ENCODE peak calls at places on chromosomes 16 and 17, in four cellular contexts. N, Z, E and M are unnamed samples.

GRCh38 chr16:90083139-90083538 is 6.0 kb upstream of the PRDM7 start:
- DNase-seq in Z (no peak), N (no peak), E (no peak), M (no peak)

GRCh38 chr17:39359994-39360393 is 41.4 kb downstream of the FBXL20 start:
- DNase-seq in Z (no peak), N (no peak), E (no peak), M (no peak)

GRCh38 chr17:494601-495195 is 142.1 kb upstream of the RPH3AL start:
- DNase-seq in N (no peak), E (no peak), Z (no peak), M (no peak)

GRCh38 chr17:67221062-67221998 is 23.7 kb downstream of the HELZ start:
- DNase-seq in E (peak), Z (no peak), N (no peak), M (peak)

GRCh38 chr17:28227278-28228108 is 91.5 kb upstream of the TMEM97 start:
- DNase-seq in Z (peak), N (peak), E (no peak), M (peak)

GRCh38 chr17:36598951-36599401 is 2.4 kb upstream of the MRM1 start:
- DNase-seq in E (no peak), N (no peak), Z (no peak), M (no peak)

GRCh38 chr16:1006781-1007180 is 25.2 kb downstream of the SOX8 start:
- DNase-seq in N (no peak), E (no peak), Z (no peak), M (no peak)

GRCh38 chr17:21297026-21297520 is 12.6 kb downstream of the MAP2K3 start:
- DNase-seq in E (no peak), N (no peak), Z (no peak), M (no peak)

GRCh38 chr17:35082073-35082657 is 18.7 kb upstream of the RFFL start:
- DNase-seq in N (no peak), E (peak), Z (no peak), M (no peak)

GRCh38 chr17:32117399-32117798 is 24.9 kb upstream of the RHOT1 start:
- DNase-seq in N (no peak), Z (peak), E (no peak), M (no peak)

GRCh38 chr17:10739341-10739905 is 9.6 kb upstream of the TMEM220 start:
- DNase-seq in Z (no peak), N (peak), E (no peak), M (no peak)

GRCh38 chr17:79192503-79193500 is 118.2 kb downstream of the ENGASE start:
- DNase-seq in E (peak), N (peak), Z (peak), M (peak)

GRCh38 chr16:48637039-48637438 is 27.1 kb upstream of the N4BP1 start:
- DNase-seq in N (no peak), Z (no peak), E (no peak), M (no peak)

GRCh38 chr17:77315551-77316190 is 174.9 kb downstream of the SEC14L1 start:
- DNase-seq in N (no peak), E (no peak), Z (no peak), M (peak)

GRCh38 chr16:53545433-53545832 is 42.4 kb upstream of the AKTIP start:
- DNase-seq in N (no peak), E (no peak), Z (no peak), M (no peak)

GRCh38 chr17:30378797-30379302 is at the start of gene CPD:
- DNase-seq in Z (peak), E (peak), N (peak), M (peak)

GRCh38 chr17:73452056-73452455 is 140.3 kb upstream of the CDC42EP4 start:
- DNase-seq in N (no peak), Z (no peak), E (no peak), M (no peak)

GRCh38 chr17:16878547-16879100 is 93.3 kb downstream of the TNFRSF13B start:
- DNase-seq in N (peak), Z (no peak), E (no peak), M (no peak)

GRCh38 chr17:40150215-40150614 is 9.9 kb downstream of the CASC3 start:
- DNase-seq in E (no peak), N (no peak), Z (no peak), M (no peak)

GRCh38 chr17:72416054-72416691 is 295.4 kb downstream of the SOX9 start:
- DNase-seq in E (no peak), N (no peak), Z (no peak), M (no peak)

GRCh38 chr17:17167356-17167755 is 38.8 kb downstream of the PLD6 start:
- DNase-seq in E (no peak), Z (no peak), N (no peak), M (no peak)

GRCh38 chr17:78923660-78924453 is 1.3 kb downstream of the TIMP2 start:
- DNase-seq in Z (peak), N (peak), E (no peak), M (peak)

GRCh38 chr16:897200-897543 is 73.6 kb downstream of the LMF1 start:
- DNase-seq in N (no peak), E (no peak), Z (no peak), M (no peak)

GRCh38 chr17:21239680-21240374 is 13.4 kb downstream of the NATD1 start:
- DNase-seq in Z (peak), E (peak), N (peak), M (peak)

GRCh38 chr17:83084214-83084613 is 4.8 kb downstream of the METRNL start:
- DNase-seq in Z (no peak), N (no peak), E (no peak), M (no peak)

GRCh38 chr17:80229011-80229410 is 8.8 kb downstream of the SLC26A11 start:
- DNase-seq in N (no peak), E (no peak), Z (no peak), M (no peak)

GRCh38 chr17:28467456-28468025 is 5.9 kb upstream of the SLC13A2 start:
- DNase-seq in E (peak), Z (no peak), N (no peak), M (no peak)

GRCh38 chr16:70157477-70158260 is 15.9 kb upstream of the CLEC18C start:
- DNase-seq in E (no peak), Z (no peak), N (no peak), M (no peak)

GRCh38 chr17:62941358-62941991 is 24.6 kb upstream of the TANC2 start:
- DNase-seq in N (no peak), Z (no peak), E (no peak), M (no peak)

GRCh38 chr17:57902117-57902799 is 52.4 kb upstream of the MRPS23 start:
- DNase-seq in E (no peak), N (no peak), Z (no peak), M (no peak)

GRCh38 chr17:57905875-57906455 is 49.2 kb downstream of the CUEDC1 start:
- DNase-seq in N (no peak), Z (no peak), E (no peak), M (no peak)

GRCh38 chr17:57902800-57903759 is 52.1 kb downstream of the CUEDC1 start:
- DNase-seq in Z (no peak), E (peak), N (no peak), M (no peak)

GRCh38 chr17:57900991-57901743 is 51.3 kb upstream of the MRPS23 start:
- DNase-seq in N (no peak), Z (no peak), E (no peak), M (no peak)

GRCh38 chr17:57903961-57904360 is 51.3 kb downstream of the CUEDC1 start:
- DNase-seq in Z (no peak), N (no peak), E (no peak), M (no peak)
- H3K56ac ChIP-seq in Z (no peak), N (no peak), E (no peak), M (no peak)

GRCh38 chr16:2852003-2852730 is 5.8 kb downstream of the PRSS22 start:
- DNase-seq in Z (no peak), N (no peak), E (no peak), M (no peak)
- H4K5ac ChIP-seq in Z (no peak), N (no peak), E (no peak), M (no peak)

DNA sequence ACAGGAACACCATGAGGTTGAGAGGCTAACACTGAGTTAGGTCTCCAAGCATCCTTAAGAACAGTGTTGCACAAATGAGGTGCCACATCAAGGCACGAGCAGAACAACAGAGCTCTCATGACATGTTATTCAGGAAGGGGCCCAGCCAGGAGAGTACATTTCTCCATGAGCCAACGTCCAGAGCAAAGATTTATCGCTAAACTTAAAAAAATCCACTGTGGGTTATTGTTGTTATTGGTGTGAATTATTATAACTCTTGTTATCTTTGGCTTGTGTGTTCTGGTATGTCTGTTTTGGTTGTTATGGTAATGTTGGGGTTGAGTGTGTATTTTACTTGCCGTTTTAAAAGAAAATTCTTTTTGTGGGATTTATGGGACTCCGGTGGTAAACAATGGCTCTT is 68.9 kb upstream of the MSI2 start:
- DNase-seq in N (no peak), Z (no peak), E (no peak), M (no peak)
- H3K56ac ChIP-seq in N (no peak), Z (no peak), E (no peak), M (no peak)

DNA sequence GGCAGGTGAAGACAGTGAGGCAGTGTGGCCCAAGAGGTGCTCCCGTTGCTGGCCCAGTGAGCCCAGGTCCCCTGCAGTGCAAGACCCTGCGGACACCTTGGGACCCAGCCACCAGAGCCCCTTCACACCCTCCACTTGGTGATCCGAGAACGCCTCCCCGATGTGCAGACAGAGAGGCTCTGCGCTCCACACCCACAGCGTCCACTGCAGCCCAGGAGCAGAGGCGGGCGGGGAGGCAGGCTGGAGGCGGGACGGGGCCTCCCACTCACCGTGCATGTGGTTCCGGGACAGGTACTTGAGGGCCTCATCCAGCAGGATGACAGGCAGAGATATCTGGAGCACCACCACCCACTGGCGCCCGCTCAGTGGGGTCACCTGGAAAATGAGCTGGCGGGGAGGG is 12.1 kb upstream of the P2RX1 start:
- DNase-seq in Z (no peak), E (no peak), N (peak), M (no peak)
- H4K5ac ChIP-seq in Z (no peak), E (no peak), N (no peak), M (no peak)

GRCh38 chr16:86075839-86076440 is 177.0 kb downstream of the IRF8 start:
- DNase-seq in Z (no peak), E (no peak), N (peak), M (no peak)

GRCh38 chr16:86077243-86077940 is 178.4 kb downstream of the IRF8 start:
- DNase-seq in E (no peak), N (peak), Z (no peak), M (no peak)

GRCh38 chr16:86075488-86075785 is 176.5 kb downstream of the IRF8 start:
- DNase-seq in N (peak), Z (no peak), E (peak), M (no peak)

GRCh38 chr16:86078121-86078600 is 179.2 kb downstream of the IRF8 start:
- DNase-seq in Z (no peak), E (no peak), N (peak), M (no peak)

GRCh38 chr16:86076606-86077005 is 177.6 kb downstream of the IRF8 start:
- DNase-seq in E (no peak), N (no peak), Z (no peak), M (no peak)
- H3K56ac ChIP-seq in E (no peak), N (no peak), Z (no peak), M (no peak)

GRCh38 chr16:23276821-23277220 is 25.3 kb upstream of the SCNN1B start:
- DNase-seq in N (no peak), Z (no peak), E (no peak), M (no peak)

GRCh38 chr16:23269248-23270091 is 32.6 kb upstream of the SCNN1B start:
- DNase-seq in N (no peak), E (no peak), Z (no peak), M (peak)

GRCh38 chr16:23270654-23271053 is 31.4 kb upstream of the SCNN1B start:
- DNase-seq in N (no peak), Z (no peak), E (no peak), M (no peak)

GRCh38 chr16:23278031-23278430 is 24.1 kb upstream of the SCNN1B start:
- DNase-seq in N (no peak), Z (no peak), E (no peak), M (no peak)

DNA sequence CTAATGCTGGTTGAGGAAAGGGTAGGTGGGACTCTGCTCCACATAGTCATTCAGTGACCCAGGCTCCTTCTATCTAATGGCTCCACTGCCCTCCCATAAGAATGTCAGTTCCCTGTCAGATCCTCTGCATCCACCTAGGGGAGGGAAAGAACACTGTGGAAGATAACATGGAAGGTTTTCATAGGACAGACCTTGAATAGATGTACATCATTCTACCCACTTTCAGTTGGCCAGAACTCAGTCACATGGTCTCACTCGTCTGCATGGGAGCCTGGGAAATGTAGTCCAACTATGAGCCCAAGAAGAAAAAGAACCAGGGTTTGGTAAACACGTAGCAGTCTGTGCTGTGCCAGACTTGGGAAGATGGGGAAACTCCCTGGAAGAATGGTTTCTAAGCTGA is 27.1 kb upstream of the SCNN1B start:
- DNase-seq in N (peak), E (no peak), Z (no peak), M (peak)
- H4K5ac ChIP-seq in N (no peak), E (no peak), Z (no peak), M (no peak)

DNA sequence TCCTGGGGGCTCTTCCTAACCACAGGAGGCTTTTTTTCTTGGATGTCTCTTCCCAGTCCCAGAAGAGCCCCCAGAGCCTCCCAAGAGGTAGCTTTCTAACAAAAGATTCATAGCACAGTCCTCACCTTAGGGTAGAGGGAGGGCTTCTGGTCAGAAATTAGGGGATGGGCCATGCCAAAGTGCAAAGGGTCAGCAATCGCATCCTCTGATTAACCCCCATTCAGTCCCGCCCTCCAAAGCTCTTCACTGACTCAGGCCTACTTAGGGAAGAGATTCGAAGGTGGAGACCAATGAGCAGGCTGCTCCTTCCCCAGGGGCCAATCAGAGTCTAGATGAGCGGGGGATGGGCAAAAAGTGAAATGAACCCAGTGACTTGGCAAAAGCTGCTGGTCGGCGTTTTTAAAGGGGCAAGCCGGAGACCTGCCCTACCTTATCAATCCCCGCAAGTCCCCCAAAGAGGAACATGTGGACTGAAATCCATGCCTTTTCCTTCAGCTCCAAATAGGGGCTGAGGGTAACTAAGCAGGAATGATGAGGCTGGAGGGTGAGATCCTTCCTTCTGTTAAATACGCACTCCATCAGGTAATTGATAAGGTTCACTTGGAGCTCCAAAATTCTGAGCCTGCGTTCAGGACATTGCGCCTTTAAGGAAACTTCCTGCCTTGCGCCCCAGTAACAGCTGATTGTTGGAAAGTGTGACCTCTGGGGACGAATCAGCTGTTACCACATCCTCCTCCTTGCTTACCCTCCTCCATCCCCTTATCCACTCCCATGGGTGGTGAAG is 6.9 kb upstream of the TLCD2 start:
- DNase-seq in Z (peak), E (peak), N (peak), M (peak)
- H3K56ac ChIP-seq in Z (peak), E (peak), N (no peak), M (peak)

GRCh38 chr17:7834554-7834890 is 505 bp downstream of the KDM6B start:
- DNase-seq in E (no peak), Z (no peak), N (peak), M (no peak)
- H4K5ac ChIP-seq in E (no peak), Z (no peak), N (no peak), M (no peak)

DNA sequence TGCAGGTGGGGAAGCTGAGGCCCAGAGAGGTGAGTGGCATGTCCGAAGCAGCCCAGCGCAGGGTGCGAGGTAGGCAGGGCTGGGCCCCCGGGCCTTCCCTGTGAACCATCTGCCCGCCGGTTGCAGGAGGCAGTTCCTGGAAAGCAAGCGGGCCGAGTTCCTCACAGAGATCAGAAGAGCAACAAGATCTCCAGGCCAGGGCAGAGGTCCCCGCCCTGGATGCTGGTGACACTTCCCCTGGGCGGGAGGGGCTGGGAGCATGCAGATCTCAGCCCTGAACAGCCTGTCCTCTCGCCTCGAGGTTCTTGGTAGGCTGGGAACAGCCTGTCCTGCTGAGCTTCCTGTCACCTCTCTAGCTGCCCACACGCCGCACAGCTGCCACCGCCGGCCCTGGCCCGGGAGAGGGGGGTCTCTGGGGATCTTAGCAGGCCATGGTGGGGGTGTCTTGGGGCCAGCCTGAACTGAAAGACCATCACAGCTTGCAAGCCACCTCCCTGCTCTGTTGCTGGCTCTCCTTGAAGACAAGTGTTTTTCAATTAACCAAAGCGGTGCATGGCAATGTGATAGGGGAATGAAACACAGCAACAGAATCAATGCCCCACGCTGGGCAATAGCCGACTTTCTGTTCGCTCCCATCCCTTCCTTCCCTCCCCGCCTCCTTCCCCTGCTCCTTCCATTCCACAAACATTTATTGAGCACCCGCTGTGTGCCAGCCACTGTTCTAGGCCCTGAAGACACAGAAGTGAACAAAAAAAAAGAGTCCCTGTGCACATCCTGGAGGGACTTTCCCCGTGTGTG is 31.7 kb downstream of the SOCS1 start:
- DNase-seq in E (no peak), N (peak), Z (no peak), M (peak)
- H3K56ac ChIP-seq in E (no peak), N (no peak), Z (no peak), M (peak)

GRCh38 chr16:81457326-81458133 is 12.9 kb downstream of the CMIP start:
- DNase-seq in Z (no peak), N (no peak), E (peak), M (peak)

GRCh38 chr16:81460075-81460474 is 15.5 kb downstream of the CMIP start:
- DNase-seq in N (no peak), Z (no peak), E (no peak), M (no peak)

GRCh38 chr16:81458149-81458669 is 13.6 kb downstream of the CMIP start:
- DNase-seq in E (no peak), Z (no peak), N (no peak), M (no peak)

GRCh38 chr16:81461243-81461642 is 16.6 kb downstream of the CMIP start:
- DNase-seq in E (no peak), N (no peak), Z (no peak), M (no peak)

DNA sequence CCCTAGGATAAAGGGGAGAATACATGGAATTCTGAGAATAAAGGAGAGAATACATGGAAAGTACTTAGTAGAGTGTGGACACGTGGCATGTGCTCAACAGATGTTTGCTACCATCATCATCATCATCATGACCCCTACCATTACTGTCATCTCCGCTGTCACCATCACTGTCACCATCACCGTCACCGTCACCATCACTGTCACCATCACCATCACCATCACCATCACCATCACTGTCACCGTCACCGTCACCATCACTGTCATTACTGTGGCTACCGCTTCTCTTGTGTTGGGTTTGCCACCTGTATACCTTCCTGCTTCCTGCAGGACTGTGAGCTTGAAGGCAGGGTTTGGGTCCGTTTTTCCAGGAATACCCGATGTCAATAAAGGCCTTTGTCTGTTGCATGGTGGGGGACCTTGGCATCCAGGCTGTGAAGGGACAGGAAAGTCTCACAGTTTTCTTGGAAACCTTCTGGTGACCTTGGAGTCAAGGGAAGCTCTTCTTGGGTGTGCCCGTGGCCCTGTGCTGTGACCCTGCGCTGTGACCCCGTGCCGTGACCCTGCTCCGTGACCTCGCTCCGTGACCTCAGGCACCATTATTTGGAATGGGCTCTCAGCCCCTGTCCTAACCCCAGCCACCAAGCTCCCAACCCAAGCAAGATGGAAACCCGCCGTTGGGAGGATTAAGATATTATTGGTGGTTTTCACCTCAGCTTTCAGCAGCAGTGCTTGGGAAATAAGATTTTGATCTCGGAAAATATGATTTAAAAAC is 14.4 kb downstream of the CMIP start:
- DNase-seq in N (no peak), Z (no peak), E (no peak), M (no peak)
- H4K5ac ChIP-seq in N (no peak), Z (no peak), E (no peak), M (no peak)